ENCODE peak calls at places on chromosomes 13 and 19, in four cellular contexts. L is ELR, F is GM12865, Z is skeletal muscle cell. S is an unnamed sample.

GRCh38 chr19:19532806-19533701 is 4.3 kb downstream of the YJEFN3 start:
- DNase-seq in L (no peak), F (no peak), Z (no peak), S (no peak)

GRCh38 chr19:7257148-7258041 is 36.8 kb downstream of the INSR start:
- DNase-seq in L (peak; percentile 28), F (no peak), Z (no peak), S (no peak)

GRCh38 chr13:111139874-111140561 is 24.9 kb downstream of the ARHGEF7 start:
- DNase-seq in L (no peak), F (no peak), Z (no peak), S (no peak)

GRCh38 chr19:40778865-40779284 is 828 bp downstream of the RAB4B start:
- DNase-seq in L (peak; percentile 47), F (no peak), Z (no peak), S (no peak)

GRCh38 chr13:112716461-112716820 is 26.6 kb downstream of the ATP11A start:
- DNase-seq in L (no peak), F (no peak), Z (no peak), S (no peak)

GRCh38 chr13:85283408-85283807 is 515.8 kb downstream of the SLITRK6 start:
- DNase-seq in L (no peak), F (no peak), Z (no peak), S (no peak)

GRCh38 chr13:22061371-22061805 is 390.5 kb downstream of the FGF9 start:
- DNase-seq in L (no peak), F (peak; percentile 79), Z (no peak), S (no peak)

GRCh38 chr19:3826163-3826562 is 40.0 kb upstream of the MATK start:
- DNase-seq in L (no peak), F (no peak), Z (no peak), S (no peak)

GRCh38 chr19:52904052-52904451 is 6.6 kb upstream of the ZNF320 start:
- DNase-seq in L (no peak), F (no peak), Z (no peak), S (no peak)

GRCh38 chr19:53432088-53432661 is 391 bp downstream of the ZNF761 start:
- DNase-seq in L (peak; percentile 52), F (peak; percentile 13), Z (no peak), S (peak; percentile 56)

GRCh38 chr13:105135852-105136251 is 1399.6 kb downstream of the EFNB2 start:
- DNase-seq in L (no peak), F (no peak), Z (no peak), S (no peak)

GRCh38 chr19:45955905-45956608 is 17.6 kb downstream of the NOVA2 start:
- DNase-seq in L (peak; percentile 59), F (no peak), Z (no peak), S (no peak)

GRCh38 chr13:110293037-110293436 is 13.9 kb downstream of the COL4A1 start:
- DNase-seq in L (no peak), F (no peak), Z (no peak), S (no peak)

GRCh38 chr13:72634859-72635258 is 92.6 kb downstream of the MZT1 start:
- DNase-seq in L (no peak), F (no peak), Z (no peak), S (no peak)

GRCh38 chr19:13150919-13151604 is 851 bp downstream of the IER2 start:
- DNase-seq in L (peak; percentile 28), F (no peak), Z (no peak), S (no peak)

GRCh38 chr19:19433666-19434213 is 28.3 kb downstream of the GATAD2A start:
- DNase-seq in L (no peak), F (no peak), Z (no peak), S (no peak)

GRCh38 chr19:12789098-12789903 is 2.0 kb upstream of the JUNB start:
- DNase-seq in L (peak; percentile 56), F (no peak), Z (no peak), S (no peak)